ENCODE peak calls at places on chromosomes 5 and 9, in five cellular contexts. One of them, this sample, is unnamed. For H3K4me1, the result is how much of the 10 kb centered on the place peaks cover.

GRCh38 chr5:180045889-180046499 is 25.6 kb downstream of the RNF130 start:
- DNase-seq in pancreas: no peak
- DNase-seq in DND-41: no peak
- DNase-seq in mammary epithelial cell: no peak
- DNase-seq in neuronal stem cell: no peak
- DNase-seq in this sample: no peak

GRCh38 chr5:168125445-168126199 is 165.8 kb upstream of the WWC1 start:
- DNase-seq in mammary epithelial cell: no peak
- DNase-seq in neuronal stem cell: no peak
- DNase-seq in pancreas: no peak
- DNase-seq in DND-41: no peak
- DNase-seq in this sample: no peak

GRCh38 chr5:143575264-143575663 is 171.8 kb upstream of the NR3C1 start:
- DNase-seq in DND-41: no peak
- DNase-seq in neuronal stem cell: no peak
- DNase-seq in pancreas: no peak
- DNase-seq in mammary epithelial cell: no peak
- DNase-seq in this sample: no peak

GRCh38 chr5:135582099-135582781 is 3.4 kb upstream of the CXCL14 start:
- DNase-seq in mammary epithelial cell: no peak
- DNase-seq in neuronal stem cell: no peak
- DNase-seq in pancreas: no peak
- DNase-seq in DND-41: no peak
- DNase-seq in this sample: no peak

GRCh38 chr5:115100556-115100955 is 69.2 kb downstream of the TRIM36 start:
- DNase-seq in DND-41: no peak
- DNase-seq in neuronal stem cell: no peak
- DNase-seq in mammary epithelial cell: peak
- DNase-seq in pancreas: no peak
- DNase-seq in this sample: no peak

GRCh38 chr9:109399258-109399767 is 78.5 kb upstream of the EPB41L4B start:
- DNase-seq in mammary epithelial cell: no peak
- DNase-seq in neuronal stem cell: no peak
- DNase-seq in DND-41: no peak
- DNase-seq in pancreas: no peak
- DNase-seq in this sample: no peak

GRCh38 chr5:89849819-89850515 is 559.6 kb downstream of the CETN3 start:
- DNase-seq in pancreas: no peak
- DNase-seq in mammary epithelial cell: no peak
- DNase-seq in neuronal stem cell: no peak
- DNase-seq in DND-41: no peak
- DNase-seq in this sample: no peak

GRCh38 chr5:133454442-133454841 is 157.9 kb downstream of the FSTL4 start:
- DNase-seq in pancreas: no peak
- DNase-seq in neuronal stem cell: no peak
- DNase-seq in mammary epithelial cell: no peak
- DNase-seq in DND-41: no peak
- DNase-seq in this sample: no peak

GRCh38 chr5:164357405-164358033 is 852.1 kb downstream of the MAT2B start:
- DNase-seq in mammary epithelial cell: no peak
- DNase-seq in DND-41: no peak
- DNase-seq in neuronal stem cell: no peak
- DNase-seq in pancreas: no peak
- DNase-seq in this sample: no peak
- H3K4me3 ChIP-seq in mammary epithelial cell: no peak
- H3K4me3 ChIP-seq in DND-41: no peak
- H3K4me3 ChIP-seq in neuronal stem cell: no peak
- H3K4me3 ChIP-seq in pancreas: no peak
- H3K4me3 ChIP-seq in this sample: no peak

DNA sequence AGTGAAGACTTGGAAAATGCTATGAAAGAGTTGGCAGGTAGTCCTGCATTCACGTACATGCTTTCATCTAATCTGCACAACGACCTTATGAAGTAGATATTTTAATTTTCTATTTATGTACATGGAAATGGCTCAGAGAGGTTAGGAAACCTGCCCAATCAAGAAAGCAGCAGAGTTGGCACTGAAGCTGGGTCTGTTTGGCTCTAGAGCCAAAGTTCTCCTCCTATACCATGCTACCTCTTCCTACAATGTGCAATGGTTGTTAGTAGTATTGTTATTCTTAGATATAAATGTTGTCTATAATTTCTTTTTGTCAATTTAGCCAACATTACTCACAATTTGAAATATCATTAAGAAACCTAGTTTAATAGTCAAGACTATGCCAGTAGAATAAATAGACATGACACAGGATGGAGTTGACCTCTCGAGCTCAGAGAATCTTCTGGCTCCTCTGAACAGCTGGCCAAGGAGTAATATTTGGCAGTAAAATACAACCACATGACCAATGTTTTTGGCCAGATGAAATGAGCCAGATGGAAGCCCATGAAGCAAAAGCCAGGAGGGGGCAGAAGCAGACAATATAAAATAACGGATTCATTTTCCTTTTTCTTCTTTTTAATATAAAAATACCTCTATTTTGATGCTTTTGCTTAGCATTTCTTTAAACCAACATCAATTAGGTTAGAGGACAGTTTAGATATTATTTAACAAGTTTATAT is 542.3 kb downstream of the PDE4D start:
- DNase-seq in pancreas: no peak
- DNase-seq in mammary epithelial cell: no peak
- DNase-seq in neuronal stem cell: no peak
- DNase-seq in DND-41: no peak
- DNase-seq in this sample: no peak
- H3K4me1 ChIP-seq in pancreas: under half
- H3K4me1 ChIP-seq in mammary epithelial cell: under half
- H3K4me1 ChIP-seq in neuronal stem cell: under half
- H3K4me1 ChIP-seq in DND-41: under half
- H3K4me1 ChIP-seq in this sample: under half

DNA sequence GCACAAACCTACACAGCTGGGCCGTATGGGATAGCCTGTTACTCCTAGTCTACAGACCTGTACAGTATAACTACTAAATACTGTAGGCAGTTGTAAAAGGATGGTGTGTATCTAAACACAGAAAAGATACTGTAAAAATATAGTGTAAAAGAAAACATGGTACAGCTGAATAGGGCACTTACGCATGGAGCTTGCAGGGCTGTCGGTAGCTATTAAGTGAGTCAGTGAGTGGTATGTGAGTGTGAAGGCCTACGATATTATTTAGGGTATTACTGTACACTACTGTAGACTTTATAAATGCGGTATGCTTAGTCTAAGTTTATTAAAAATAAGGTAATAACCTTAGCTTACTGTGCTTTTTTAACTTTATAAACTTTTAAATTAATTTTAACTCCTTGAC is 1.2 kb downstream of the ZCCHC9 start:
- DNase-seq in neuronal stem cell: no peak
- DNase-seq in pancreas: no peak
- DNase-seq in DND-41: no peak
- DNase-seq in mammary epithelial cell: no peak
- DNase-seq in this sample: no peak
- H3K4me3 ChIP-seq in neuronal stem cell: no peak
- H3K4me3 ChIP-seq in pancreas: no peak
- H3K4me3 ChIP-seq in DND-41: peak
- H3K4me3 ChIP-seq in mammary epithelial cell: peak
- H3K4me3 ChIP-seq in this sample: peak

GRCh38 chr5:95731571-95732554 is 727 bp downstream of the RHOBTB3 start:
- DNase-seq in neuronal stem cell: peak
- DNase-seq in pancreas: peak
- DNase-seq in mammary epithelial cell: peak
- DNase-seq in DND-41: peak
- DNase-seq in this sample: no peak
- H3K4me1 ChIP-seq in neuronal stem cell: under half
- H3K4me1 ChIP-seq in pancreas: half or more
- H3K4me1 ChIP-seq in mammary epithelial cell: under half
- H3K4me1 ChIP-seq in DND-41: under half
- H3K4me1 ChIP-seq in this sample: under half

GRCh38 chr9:70935856-70936255 is 185.6 kb downstream of the TRPM3 start:
- DNase-seq in mammary epithelial cell: no peak
- DNase-seq in neuronal stem cell: no peak
- DNase-seq in pancreas: no peak
- DNase-seq in DND-41: no peak
- DNase-seq in this sample: no peak
- H3K4me3 ChIP-seq in mammary epithelial cell: no peak
- H3K4me3 ChIP-seq in neuronal stem cell: no peak
- H3K4me3 ChIP-seq in pancreas: no peak
- H3K4me3 ChIP-seq in DND-41: no peak
- H3K4me3 ChIP-seq in this sample: no peak